ENCODE peak calls at places on chromosomes 7 and 10, in four cellular contexts. One of them, this sample, is unnamed. For H3K4me1, the result is how much of the 10 kb centered on the place peaks cover.

GRCh38 chr10:81548160-81548559 is 326.8 kb upstream of the NRG3 start:
- DNase-seq in neuronal stem cell: no peak
- DNase-seq in GM23248: no peak
- DNase-seq in NT2/D1: no peak
- DNase-seq in this sample: no peak

GRCh38 chr10:67764012-67764822 is 68.2 kb upstream of the CTNNA3 start:
- DNase-seq in NT2/D1: peak
- DNase-seq in neuronal stem cell: peak
- DNase-seq in GM23248: peak
- DNase-seq in this sample: peak

GRCh38 chr7:134126126-134126525 is 1.0 kb upstream of the LRGUK start:
- DNase-seq in neuronal stem cell: no peak
- DNase-seq in NT2/D1: no peak
- DNase-seq in GM23248: no peak
- DNase-seq in this sample: no peak

GRCh38 chr10:120457431-120458172 is 575 bp downstream of the PLPP4 start:
- DNase-seq in NT2/D1: no peak
- DNase-seq in neuronal stem cell: no peak
- DNase-seq in GM23248: peak
- DNase-seq in this sample: no peak

GRCh38 chr10:17655567-17656146 is 11.7 kb downstream of the STAM start:
- DNase-seq in GM23248: no peak
- DNase-seq in NT2/D1: no peak
- DNase-seq in neuronal stem cell: no peak
- DNase-seq in this sample: no peak

GRCh38 chr7:36717596-36717995 is 6.7 kb downstream of the AOAH start:
- DNase-seq in GM23248: no peak
- DNase-seq in neuronal stem cell: no peak
- DNase-seq in NT2/D1: no peak
- DNase-seq in this sample: no peak

GRCh38 chr10:131652416-131652815 is 248.4 kb upstream of the PPP2R2D start:
- DNase-seq in GM23248: no peak
- DNase-seq in NT2/D1: no peak
- DNase-seq in neuronal stem cell: no peak
- DNase-seq in this sample: no peak

GRCh38 chr7:75896803-75897327 is 18.0 kb downstream of the RHBDD2 start:
- DNase-seq in neuronal stem cell: no peak
- DNase-seq in NT2/D1: no peak
- DNase-seq in GM23248: no peak
- DNase-seq in this sample: no peak

GRCh38 chr7:83365746-83366145 is 203.1 kb upstream of the PCLO start:
- DNase-seq in GM23248: peak
- DNase-seq in neuronal stem cell: no peak
- DNase-seq in NT2/D1: no peak
- DNase-seq in this sample: peak

GRCh38 chr7:83689855-83690254 is 40.9 kb upstream of the SEMA3E start:
- DNase-seq in GM23248: no peak
- DNase-seq in NT2/D1: no peak
- DNase-seq in neuronal stem cell: no peak
- DNase-seq in this sample: no peak

GRCh38 chr7:33905389-33906032 is at the start of gene BMPER:
- DNase-seq in NT2/D1: peak
- DNase-seq in GM23248: peak
- DNase-seq in neuronal stem cell: peak
- DNase-seq in this sample: peak

GRCh38 chr10:72085166-72085565 is 3.2 kb downstream of the SPOCK2 start:
- DNase-seq in neuronal stem cell: no peak
- DNase-seq in GM23248: no peak
- DNase-seq in NT2/D1: no peak
- DNase-seq in this sample: no peak

GRCh38 chr7:143013473-143013872 is 13.5 kb downstream of the OR9A2 start:
- DNase-seq in NT2/D1: no peak
- DNase-seq in neuronal stem cell: no peak
- DNase-seq in GM23248: peak
- DNase-seq in this sample: peak

GRCh38 chr10:69080231-69080630 is 7.7 kb upstream of the SRGN start:
- DNase-seq in GM23248: no peak
- DNase-seq in NT2/D1: no peak
- DNase-seq in neuronal stem cell: no peak
- DNase-seq in this sample: no peak

GRCh38 chr10:102665904-102666509 is 21.7 kb downstream of the TRIM8 start:
- DNase-seq in NT2/D1: no peak
- DNase-seq in neuronal stem cell: no peak
- DNase-seq in GM23248: no peak
- DNase-seq in this sample: no peak

GRCh38 chr10:70822421-70822820 is 6.7 kb downstream of the SGPL1 start:
- DNase-seq in GM23248: no peak
- DNase-seq in neuronal stem cell: no peak
- DNase-seq in NT2/D1: no peak
- DNase-seq in this sample: no peak

GRCh38 chr7:123265853-123266252 is 66.1 kb upstream of the SLC13A1 start:
- DNase-seq in neuronal stem cell: no peak
- DNase-seq in NT2/D1: no peak
- DNase-seq in GM23248: no peak
- DNase-seq in this sample: no peak

GRCh38 chr10:6729071-6729773 is 149.1 kb upstream of the PRKCQ start:
- DNase-seq in NT2/D1: no peak
- DNase-seq in neuronal stem cell: no peak
- DNase-seq in GM23248: peak
- DNase-seq in this sample: peak

GRCh38 chr10:72353963-72354355 is 760 bp downstream of the DNAJB12 start:
- DNase-seq in GM23248: peak
- DNase-seq in NT2/D1: no peak
- DNase-seq in neuronal stem cell: no peak
- DNase-seq in this sample: peak

GRCh38 chr10:35712486-35712885 is 70.4 kb upstream of the FZD8 start:
- DNase-seq in neuronal stem cell: no peak
- DNase-seq in NT2/D1: no peak
- DNase-seq in GM23248: no peak
- DNase-seq in this sample: no peak

GRCh38 chr7:47039899-47040298 is 542.0 kb downstream of the TNS3 start:
- DNase-seq in NT2/D1: no peak
- DNase-seq in neuronal stem cell: no peak
- DNase-seq in GM23248: peak
- DNase-seq in this sample: peak

GRCh38 chr10:66215005-66215404 is 710.8 kb upstream of the LRRTM3 start:
- DNase-seq in neuronal stem cell: no peak
- DNase-seq in NT2/D1: no peak
- DNase-seq in GM23248: peak
- DNase-seq in this sample: no peak

GRCh38 chr7:75881436-75882095 is 2.7 kb downstream of the RHBDD2 start:
- DNase-seq in neuronal stem cell: no peak
- DNase-seq in NT2/D1: peak
- DNase-seq in GM23248: no peak
- DNase-seq in this sample: peak

GRCh38 chr7:50749908-50750307 is 32.8 kb downstream of the GRB10 start:
- DNase-seq in GM23248: no peak
- DNase-seq in neuronal stem cell: no peak
- DNase-seq in NT2/D1: no peak
- DNase-seq in this sample: no peak

GRCh38 chr10:75202321-75203096 is 8.1 kb upstream of the VDAC2 start:
- DNase-seq in neuronal stem cell: no peak
- DNase-seq in NT2/D1: no peak
- DNase-seq in GM23248: peak
- DNase-seq in this sample: peak

GRCh38 chr7:150668472-150668911 is 17.0 kb upstream of the GIMAP2 start:
- DNase-seq in neuronal stem cell: no peak
- DNase-seq in GM23248: no peak
- DNase-seq in NT2/D1: no peak
- DNase-seq in this sample: no peak

GRCh38 chr7:2926898-2927405 is 82.8 kb upstream of the GNA12 start:
- DNase-seq in GM23248: no peak
- DNase-seq in NT2/D1: no peak
- DNase-seq in neuronal stem cell: no peak
- DNase-seq in this sample: no peak

GRCh38 chr7:23246540-23246939 is at the start of gene GPNMB:
- DNase-seq in NT2/D1: no peak
- DNase-seq in neuronal stem cell: no peak
- DNase-seq in GM23248: peak
- DNase-seq in this sample: peak

GRCh38 chr7:138000081-138000701 is 1.7 kb downstream of the CREB3L2 start:
- DNase-seq in neuronal stem cell: peak
- DNase-seq in GM23248: peak
- DNase-seq in NT2/D1: no peak
- DNase-seq in this sample: peak

GRCh38 chr7:29879609-29880008 is 73.3 kb downstream of the WIPF3 start:
- DNase-seq in NT2/D1: no peak
- DNase-seq in neuronal stem cell: no peak
- DNase-seq in GM23248: peak
- DNase-seq in this sample: no peak

GRCh38 chr10:124943301-124944092 is 1.6 kb downstream of the ZRANB1 start:
- DNase-seq in neuronal stem cell: no peak
- DNase-seq in NT2/D1: no peak
- DNase-seq in GM23248: peak
- DNase-seq in this sample: peak
- H3K4me3 ChIP-seq in neuronal stem cell: no peak
- H3K4me3 ChIP-seq in NT2/D1: no peak
- H3K4me3 ChIP-seq in GM23248: peak
- H3K4me3 ChIP-seq in this sample: peak

GRCh38 chr10:78025685-78026364 is 3.5 kb downstream of the POLR3A start:
- DNase-seq in GM23248: peak
- DNase-seq in NT2/D1: no peak
- DNase-seq in neuronal stem cell: no peak
- DNase-seq in this sample: peak
- H3K9ac ChIP-seq in GM23248: peak
- H3K9ac ChIP-seq in NT2/D1: no peak
- H3K9ac ChIP-seq in neuronal stem cell: no peak
- H3K9ac ChIP-seq in this sample: no peak

GRCh38 chr10:112672706-112673105 is 225.7 kb downstream of the VTI1A start:
- DNase-seq in neuronal stem cell: no peak
- DNase-seq in GM23248: no peak
- DNase-seq in NT2/D1: no peak
- DNase-seq in this sample: no peak

GRCh38 chr10:112678987-112679386 is 232.0 kb downstream of the VTI1A start:
- DNase-seq in GM23248: no peak
- DNase-seq in neuronal stem cell: no peak
- DNase-seq in NT2/D1: no peak
- DNase-seq in this sample: peak

GRCh38 chr10:112677689-112678088 is 230.7 kb downstream of the VTI1A start:
- DNase-seq in GM23248: no peak
- DNase-seq in NT2/D1: no peak
- DNase-seq in neuronal stem cell: no peak
- DNase-seq in this sample: no peak

GRCh38 chr10:112678581-112678980 is 231.6 kb downstream of the VTI1A start:
- DNase-seq in GM23248: no peak
- DNase-seq in neuronal stem cell: no peak
- DNase-seq in NT2/D1: no peak
- DNase-seq in this sample: no peak

DNA sequence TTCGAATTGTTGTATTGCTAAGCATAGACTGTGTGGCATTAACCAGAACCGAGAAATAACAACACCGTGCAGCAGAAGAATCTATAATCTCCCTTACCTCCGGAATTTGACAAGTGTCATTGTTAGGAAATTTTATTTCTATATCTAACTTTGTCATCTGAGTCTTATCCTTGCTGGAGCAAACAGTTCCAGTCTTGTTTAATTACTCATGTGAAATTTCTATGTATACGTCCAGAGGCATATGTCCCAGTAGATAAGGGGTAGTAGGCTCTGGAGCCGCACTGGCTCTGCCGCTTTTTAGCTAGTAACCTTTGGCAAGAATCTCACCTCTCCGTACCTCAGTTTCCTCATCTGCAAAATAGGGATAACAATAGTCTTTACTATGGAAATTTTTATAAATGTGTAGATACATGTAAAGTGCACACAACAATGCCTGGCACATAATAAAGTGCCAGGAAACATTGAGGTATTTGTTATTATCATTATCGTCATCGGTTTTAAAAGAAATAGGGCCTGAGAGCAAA is 228.6 kb downstream of the VTI1A start:
- DNase-seq in neuronal stem cell: no peak
- DNase-seq in GM23248: no peak
- DNase-seq in NT2/D1: no peak
- DNase-seq in this sample: no peak
- H3K4me1 ChIP-seq in neuronal stem cell: under half
- H3K4me1 ChIP-seq in GM23248: under half
- H3K4me1 ChIP-seq in NT2/D1: under half
- H3K4me1 ChIP-seq in this sample: under half

GRCh38 chr10:76399216-76399615 is 967.8 kb downstream of the LRMDA start:
- DNase-seq in GM23248: peak
- DNase-seq in NT2/D1: no peak
- DNase-seq in neuronal stem cell: no peak
- DNase-seq in this sample: no peak
- H3K4me3 ChIP-seq in GM23248: no peak
- H3K4me3 ChIP-seq in NT2/D1: no peak
- H3K4me3 ChIP-seq in neuronal stem cell: no peak
- H3K4me3 ChIP-seq in this sample: no peak

DNA sequence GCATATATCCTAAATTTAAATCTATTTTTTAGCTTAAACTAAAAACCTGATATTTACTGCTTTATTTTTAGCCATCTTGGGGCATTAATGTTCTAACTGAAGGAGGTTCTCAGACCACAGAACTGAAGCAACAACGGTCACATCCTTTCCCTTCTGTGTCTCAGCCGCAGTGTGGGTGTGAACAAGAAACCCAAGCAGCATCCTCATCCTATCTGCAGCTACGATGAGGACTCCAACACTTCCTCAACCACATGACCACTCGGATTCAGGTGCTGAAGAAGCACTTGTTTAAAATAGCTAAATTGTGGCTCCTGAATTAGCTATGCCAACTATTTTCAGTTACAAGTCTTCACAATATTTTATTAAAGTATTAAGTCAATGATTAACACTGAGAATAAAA is 5.3 kb downstream of the ESYT2 start:
- DNase-seq in neuronal stem cell: no peak
- DNase-seq in GM23248: peak
- DNase-seq in NT2/D1: no peak
- DNase-seq in this sample: no peak
- H3K9ac ChIP-seq in neuronal stem cell: no peak
- H3K9ac ChIP-seq in GM23248: no peak
- H3K9ac ChIP-seq in NT2/D1: no peak
- H3K9ac ChIP-seq in this sample: no peak

DNA sequence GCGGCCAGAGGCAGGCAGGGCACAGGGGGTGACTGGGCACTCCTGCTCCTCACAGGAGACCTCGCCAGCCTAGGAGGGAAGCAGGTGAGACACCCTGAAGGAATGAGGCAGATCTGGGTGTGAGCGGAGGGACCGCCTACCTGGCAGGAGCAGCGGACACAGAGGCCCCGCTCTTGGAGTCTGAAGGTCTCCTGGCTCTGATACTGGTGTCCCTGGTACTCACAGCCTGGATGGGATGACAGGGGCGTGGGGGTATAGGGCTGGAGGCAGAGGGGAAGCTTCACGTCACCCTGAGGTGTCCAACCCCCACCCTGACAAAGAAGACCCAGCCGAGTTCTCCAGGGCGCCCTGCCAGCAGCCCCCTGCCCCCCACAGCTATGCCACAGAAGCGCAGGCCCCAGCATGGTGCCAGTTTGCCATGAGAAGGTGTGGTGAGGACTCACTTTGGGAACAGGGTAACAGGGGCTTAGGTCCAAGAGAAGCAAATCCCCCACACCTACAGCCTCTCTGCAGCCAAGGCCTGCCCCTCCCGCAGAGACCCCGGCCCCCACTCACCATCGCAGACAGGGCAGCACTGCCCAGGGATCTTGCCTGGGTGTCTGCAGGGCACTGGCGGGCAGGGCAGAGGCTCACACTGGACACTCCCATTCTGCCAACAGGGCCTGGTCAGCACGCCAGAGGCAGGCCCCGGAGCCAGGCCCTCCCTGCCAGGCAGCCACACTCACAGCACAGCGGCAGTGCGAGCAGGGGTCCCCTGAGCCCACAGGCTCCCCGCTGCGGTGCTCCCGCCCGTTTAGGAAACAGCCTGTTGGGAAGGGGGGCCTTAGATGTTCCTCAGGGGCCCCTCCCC is 17.0 kb downstream of the KCP start:
- DNase-seq in GM23248: no peak
- DNase-seq in neuronal stem cell: no peak
- DNase-seq in NT2/D1: no peak
- DNase-seq in this sample: no peak
- H3K4me1 ChIP-seq in GM23248: under half
- H3K4me1 ChIP-seq in neuronal stem cell: under half
- H3K4me1 ChIP-seq in NT2/D1: under half
- H3K4me1 ChIP-seq in this sample: under half